ENCODE peak calls at places on chromosomes 16 and 17, in seven cellular contexts. X is A673; M is CD4-positive, alpha-beta T cell; J is H9; T is fibroblast of lung; H is RWPE2; Y is AG04450. L is an unnamed sample.

GRCh38 chr16:48613061-48613957 is 3.3 kb upstream of the N4BP1 start:
- DNase-seq in X (no peak), M (peak; percentile 56), J (no peak), T (no peak), H (no peak), Y (peak; percentile 72), L (no peak)

GRCh38 chr16:22843856-22844255 is 29.9 kb downstream of the HS3ST2 start:
- DNase-seq in X (no peak), M (no peak), J (no peak), T (no peak), H (no peak), Y (no peak), L (no peak)

GRCh38 chr17:4708436-4708835 is 2.0 kb upstream of the ARRB2 start:
- DNase-seq in X (peak; percentile 83), M (no peak), J (peak; percentile 74), T (no peak), H (no peak), Y (no peak), L (no peak)

GRCh38 chr17:80545499-80545826 is 825 bp downstream of the RPTOR start:
- DNase-seq in X (peak; percentile 21), M (no peak), J (no peak), T (no peak), H (no peak), Y (no peak), L (no peak)

GRCh38 chr16:30090607-30091332 is 954 bp downstream of the TBX6 start:
- DNase-seq in X (no peak), M (no peak), J (no peak), T (no peak), H (peak; percentile 62), Y (no peak), L (no peak)

GRCh38 chr16:2341456-2342447 is 1.2 kb upstream of the ABCA3 start:
- DNase-seq in X (no peak), M (no peak), J (peak; percentile 53), T (no peak), H (no peak), Y (no peak), L (peak; percentile 73)

GRCh38 chr17:47730681-47731080 is 2.4 kb upstream of the TBX21 start:
- DNase-seq in X (no peak), M (no peak), J (peak; percentile 17), T (no peak), H (peak; percentile 29), Y (no peak), L (peak; percentile 45)

GRCh38 chr17:40501499-40501911 is at the start of gene TNS4:
- DNase-seq in X (no peak), M (no peak), J (no peak), T (no peak), H (peak; percentile 94), Y (no peak), L (no peak)

GRCh38 chr16:55047903-55048497 is 117.3 kb downstream of the IRX5 start:
- DNase-seq in X (no peak), M (no peak), J (no peak), T (no peak), H (no peak), Y (no peak), L (no peak)

GRCh38 chr16:69123894-69124293 is 8.5 kb downstream of the CHTF8 start:
- DNase-seq in X (peak; percentile 88), M (peak; percentile 53), J (no peak), T (peak; percentile 56), H (no peak), Y (peak; percentile 51), L (peak; percentile 27)

GRCh38 chr17:9768381-9768934 is 22.9 kb downstream of the DHRS7C start:
- DNase-seq in X (peak; percentile 72), M (no peak), J (no peak), T (peak; percentile 24), H (no peak), Y (no peak), L (no peak)

GRCh38 chr16:81204794-81205680 is 33.5 kb upstream of the BCO1 start:
- DNase-seq in X (peak; percentile 67), M (peak; percentile 16), J (no peak), T (peak; percentile 50), H (no peak), Y (peak; percentile 27), L (no peak)

GRCh38 chr16:64925166-64925565 is 196.7 kb downstream of the CDH11 start:
- DNase-seq in X (no peak), M (no peak), J (no peak), T (no peak), H (no peak), Y (no peak), L (no peak)

GRCh38 chr17:14301279-14301760 is 439 bp downstream of the HS3ST3B1 start:
- DNase-seq in X (no peak), M (peak; percentile 29), J (no peak), T (peak; percentile 42), H (no peak), Y (no peak), L (no peak)

GRCh38 chr16:4428500-4428899 is 2.8 kb downstream of the DNAJA3 start:
- DNase-seq in X (no peak), M (no peak), J (no peak), T (no peak), H (no peak), Y (no peak), L (no peak)

GRCh38 chr17:73371846-73372245 is 60.0 kb upstream of the CDC42EP4 start:
- DNase-seq in X (no peak), M (no peak), J (no peak), T (no peak), H (no peak), Y (no peak), L (no peak)

GRCh38 chr17:5745091-5745820 is 160.9 kb upstream of the NLRP1 start:
- DNase-seq in X (no peak), M (no peak), J (no peak), T (no peak), H (no peak), Y (no peak), L (no peak)

GRCh38 chr17:73248532-73248931 is 13.1 kb downstream of the CPSF4L start:
- DNase-seq in X (no peak), M (no peak), J (no peak), T (no peak), H (no peak), Y (no peak), L (no peak)

GRCh38 chr16:10780628-10781027 is 37.0 kb downstream of the NUBP1 start:
- DNase-seq in X (no peak), M (no peak), J (no peak), T (no peak), H (no peak), Y (no peak), L (no peak)

DNA sequence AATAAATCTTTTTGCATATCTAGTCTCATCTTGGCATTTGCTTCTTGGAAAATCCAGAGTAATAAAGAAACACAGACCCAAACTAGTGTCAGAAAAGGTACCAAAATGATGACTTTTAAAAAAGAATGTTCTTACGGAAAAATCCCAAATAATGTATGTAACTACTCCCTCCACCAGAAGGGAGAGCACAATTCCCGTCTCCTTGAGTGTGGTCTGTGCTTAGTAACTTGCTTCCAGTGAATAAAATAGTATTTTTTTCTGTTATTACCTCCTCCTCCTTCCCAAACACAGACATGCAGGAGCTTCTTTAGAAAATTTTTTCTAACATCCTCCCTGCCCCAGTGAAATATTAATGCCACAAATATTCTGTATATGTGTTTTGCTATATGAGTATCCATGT is 358.1 kb downstream of the ZFHX3 start:
- DNase-seq in X (no peak), M (no peak), J (no peak), T (no peak), H (no peak), Y (no peak), L (no peak)
- TF ChIP-seq CTCF in X (no peak), M (no peak), J (no peak), T (no peak), H (no peak), Y (no peak), L (no peak)

DNA sequence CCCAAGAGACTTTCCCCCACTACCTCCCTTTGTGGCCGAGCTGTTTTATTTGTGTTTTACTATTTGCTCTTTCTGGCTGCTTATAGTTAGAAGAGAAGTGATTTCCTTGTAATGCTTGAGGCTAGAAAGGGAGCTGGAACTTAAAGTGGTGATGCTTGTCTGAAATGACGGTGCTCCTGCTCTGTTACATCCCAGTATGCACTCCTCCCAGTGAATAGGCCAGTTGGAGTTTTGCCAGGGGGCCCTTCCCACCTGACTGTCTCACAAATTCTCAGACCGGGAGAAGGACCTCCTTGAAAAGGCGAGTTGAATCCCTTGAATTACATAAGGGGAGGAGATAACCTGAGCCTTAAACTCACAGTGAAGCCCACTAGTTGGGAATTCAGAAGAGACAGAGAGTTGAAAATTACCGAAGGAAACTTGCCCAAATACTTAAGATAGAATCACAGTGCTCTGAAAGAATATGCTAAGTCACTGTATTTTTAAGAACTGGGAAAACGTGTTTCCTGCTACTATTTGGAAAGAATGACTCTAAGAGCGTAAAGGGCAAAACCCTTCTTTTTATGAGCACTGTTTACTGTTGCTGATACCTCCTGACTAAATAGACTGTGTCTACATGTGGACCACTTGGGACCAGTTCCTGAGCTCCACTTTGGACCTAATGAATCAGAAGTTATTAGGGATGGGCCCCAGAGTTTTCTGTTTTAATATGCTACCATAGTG is 84.7 kb upstream of the CLEC3A start:
- DNase-seq in X (no peak), M (no peak), J (no peak), T (no peak), H (no peak), Y (no peak), L (no peak)
- H3K9me3 ChIP-seq in X (no peaks in the 10 kb centered on the region), M (no peaks in the 10 kb centered on the region), J (no peaks in the 10 kb centered on the region), T (no peaks in the 10 kb centered on the region), H (no peaks in the 10 kb centered on the region), Y (no peaks in the 10 kb centered on the region), L (no peaks in the 10 kb centered on the region)

GRCh38 chr16:85333744-85334640 is 221.7 kb upstream of the CIBAR2 start:
- DNase-seq in X (no peak), M (no peak), J (no peak), T (no peak), H (no peak), Y (no peak), L (no peak)

GRCh38 chr16:85333337-85333736 is 221.1 kb upstream of the CIBAR2 start:
- DNase-seq in X (no peak), M (no peak), J (no peak), T (no peak), H (no peak), Y (no peak), L (no peak)

GRCh38 chr16:85330694-85331188 is 218.5 kb upstream of the CIBAR2 start:
- DNase-seq in X (peak; percentile 90), M (no peak), J (peak; percentile 85), T (peak; percentile 88), H (no peak), Y (peak; percentile 62), L (no peak)

GRCh38 chr16:85331685-85332084 is 219.4 kb upstream of the CIBAR2 start:
- DNase-seq in X (no peak), M (no peak), J (no peak), T (no peak), H (peak; percentile 85), Y (no peak), L (no peak)

DNA sequence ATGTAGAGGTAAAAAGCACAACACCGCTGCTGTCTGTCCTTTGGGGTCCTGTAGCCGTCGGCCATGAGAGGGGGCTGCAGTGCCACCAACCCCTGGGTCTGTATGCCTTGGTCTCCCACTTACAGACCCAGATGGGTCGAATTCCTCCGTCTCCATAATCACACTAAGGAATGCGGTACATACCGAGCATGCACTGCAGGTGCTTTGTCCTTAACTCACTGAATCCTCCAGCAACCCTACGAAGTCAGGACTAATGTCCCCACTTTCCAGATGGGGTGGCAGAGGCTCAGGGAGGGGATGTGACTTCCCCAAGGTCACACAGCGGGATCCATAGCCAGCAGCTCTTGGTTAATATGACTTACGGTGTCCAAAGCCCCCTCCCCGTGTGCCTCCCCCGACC is 219.9 kb upstream of the CIBAR2 start:
- DNase-seq in X (no peak), M (no peak), J (peak; percentile 74), T (no peak), H (no peak), Y (no peak), L (no peak)
- TF ChIP-seq CTCF in X (no peak), M (no peak), J (peak; percentile 26), T (no peak), H (no peak), Y (no peak), L (no peak)

GRCh38 chr17:74543891-74544760 is 1.8 kb downstream of the CD300C start:
- DNase-seq in X (no peak), M (no peak), J (no peak), T (no peak), H (no peak), Y (no peak), L (peak; percentile 51)
- H3K9me3 ChIP-seq in X (no peaks in the 10 kb centered on the region), M (no peaks in the 10 kb centered on the region), J (no peaks in the 10 kb centered on the region), T (no peaks in the 10 kb centered on the region), H (no peaks in the 10 kb centered on the region), Y (no peaks in the 10 kb centered on the region), L (no peaks in the 10 kb centered on the region)

L was measured in upper lobe of right lung.